ENCODE peak calls at places on chromosome 16, in four cellular contexts. X, U, Z and M are unnamed samples.

GRCh38 chr16:49594706-49595534 is 221.3 kb downstream of the C16orf78 start:
- DNase-seq in X (no peak), U (no peak), Z (no peak), M (no peak)

GRCh38 chr16:75305364-75306101 is 54.1 kb upstream of the BCAR1 start:
- DNase-seq in X (peak), U (no peak), Z (peak), M (peak)

GRCh38 chr16:21156767-21157467 is 1.6 kb upstream of the LDAF1 start:
- DNase-seq in X (no peak), U (no peak), Z (peak), M (peak)

GRCh38 chr16:14405611-14406537 is 224.2 kb downstream of the PARN start:
- DNase-seq in X (peak), U (peak), Z (peak), M (no peak)

GRCh38 chr16:28304214-28304613 is 11.9 kb downstream of the SBK1 start:
- DNase-seq in X (no peak), U (no peak), Z (peak), M (no peak)

GRCh38 chr16:69626256-69626655 is 60.5 kb downstream of the NFAT5 start:
- DNase-seq in X (no peak), U (no peak), Z (peak), M (no peak)

GRCh38 chr16:46961373-46962353 is 11.8 kb downstream of the DNAJA2 start:
- DNase-seq in X (no peak), U (no peak), Z (no peak), M (no peak)

GRCh38 chr16:13084331-13084730 is 182.9 kb downstream of the SHISA9 start:
- DNase-seq in X (no peak), U (no peak), Z (no peak), M (no peak)

GRCh38 chr16:4734730-4735575 is 616 bp downstream of the DNAAF8 start:
- DNase-seq in X (no peak), U (no peak), Z (peak), M (peak)

DNA sequence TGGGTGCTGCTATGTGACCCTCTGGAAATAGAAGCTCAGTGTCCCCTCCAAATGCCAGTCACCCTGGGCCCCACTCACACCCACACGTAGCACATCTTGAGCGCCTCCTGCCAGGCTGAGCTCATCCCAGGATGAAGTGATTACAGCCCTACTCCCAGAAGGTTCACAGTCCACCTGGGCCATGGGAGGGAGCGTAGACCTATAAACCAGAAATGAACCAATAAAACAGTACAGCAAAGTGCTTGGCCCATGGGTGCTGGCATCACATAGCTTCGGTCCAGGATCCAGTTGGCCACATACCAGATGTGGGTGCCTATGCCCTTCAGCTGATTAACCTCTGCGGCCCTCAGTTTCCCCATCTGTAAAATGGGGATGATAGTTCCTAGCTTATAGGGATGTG is 2.2 kb upstream of the BICDL2 start:
- DNase-seq in X (no peak), U (no peak), Z (no peak), M (no peak)
- TF ChIP-seq EGR1 in X (no peak), U (no peak), Z (no peak), M (no peak)

DNA sequence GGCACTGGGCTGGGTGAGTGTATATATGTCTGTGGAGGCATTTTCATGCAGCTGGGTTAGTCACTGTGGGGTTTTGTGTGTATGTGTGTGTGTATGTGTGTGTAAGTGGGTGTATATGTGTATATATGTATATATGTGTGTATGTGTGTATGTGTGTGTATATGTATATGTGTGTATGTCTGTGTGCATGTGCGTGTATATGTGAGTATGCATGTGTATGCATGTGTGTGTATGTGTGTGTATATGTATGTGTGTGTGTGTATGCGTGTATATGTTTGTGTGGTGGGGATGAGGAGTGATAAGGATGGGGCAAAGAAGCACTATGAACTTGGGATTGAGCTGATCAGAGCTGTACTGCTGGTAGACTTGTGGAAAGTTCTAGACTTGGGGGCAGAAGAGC is 29.0 kb upstream of the PLLP start:
- DNase-seq in X (no peak), U (no peak), Z (no peak), M (no peak)
- TF ChIP-seq SRF in X (no peak), U (no peak), Z (no peak), M (no peak)

GRCh38 chr16:89144681-89145080 is 26.9 kb upstream of the CDH15 start:
- DNase-seq in X (no peak), U (no peak), Z (no peak), M (no peak)
- TF ChIP-seq EGR1 in X (no peak), U (no peak), Z (no peak), M (no peak)

GRCh38 chr16:56121156-56121500 is 70.2 kb upstream of the GNAO1 start:
- DNase-seq in X (peak), U (no peak), Z (no peak), M (no peak)
- TF ChIP-seq SRF in X (no peak), U (no peak), Z (no peak), M (no peak)

GRCh38 chr16:56896244-56896643 is 31.2 kb downstream of the SLC12A3 start:
- DNase-seq in X (no peak), U (no peak), Z (no peak), M (no peak)
- TF ChIP-seq EGR1 in X (no peak), U (no peak), Z (no peak), M (no peak)

GRCh38 chr16:88345031-88345942 is 37.5 kb upstream of the ZNF469 start:
- DNase-seq in X (no peak), U (no peak), Z (no peak), M (no peak)
- TF ChIP-seq SRF in X (no peak), U (no peak), Z (no peak), M (no peak)